ENCODE peak calls at places on chromosomes 13 and 19, in ten cellular contexts. G is mucosa of gallbladder; O is NCI-H1436 treated with DMSO at 0.1 percent for 48 hours; P is mucosa of descending colon; S is stimulated activated naive CD4-positive, alpha-beta T cell treated with Interleukin-2 at 50 U/mL for 16 hours; Y is Peyer's patch; E is occipital lobe; D is RWPE1; U is GM13977; B is substantia nigra. Q is an unnamed sample.

GRCh38 chr19:38277969-38278680 is 13.8 kb downstream of the SPINT2 start:
- DNase-seq in G (peak), O (no peak), P (no peak), S (no peak), Y (peak), E (no peak), D (no peak), U (no peak), B (no peak), Q (no peak)

GRCh38 chr19:51417807-51418152 is 338 bp upstream of the SIGLEC10 start:
- DNase-seq in G (no peak), O (no peak), P (no peak), S (no peak), Y (no peak), E (no peak), D (no peak), U (peak), B (no peak), Q (no peak)

GRCh38 chr13:72737033-72737432 is 9.3 kb downstream of the BORA start:
- DNase-seq in G (no peak), O (no peak), P (no peak), S (no peak), Y (no peak), E (no peak), D (no peak), U (no peak), B (no peak), Q (no peak)

GRCh38 chr19:18636969-18637629 is at the start of gene KLHL26:
- DNase-seq in G (no peak), O (no peak), P (no peak), S (no peak), Y (no peak), E (no peak), D (no peak), U (no peak), B (no peak), Q (no peak)

GRCh38 chr19:40433391-40434216 is 7.8 kb upstream of the SERTAD1 start:
- DNase-seq in G (peak), O (peak), P (peak), S (peak), Y (peak), E (peak), D (peak), U (peak), B (peak), Q (peak)

GRCh38 chr19:50794074-50794777 is 4.0 kb downstream of the ACP4 start:
- DNase-seq in G (no peak), O (no peak), P (peak), S (no peak), Y (peak), E (no peak), D (no peak), U (peak), B (no peak), Q (no peak)

GRCh38 chr19:55472463-55472862 is 4.0 kb upstream of the ZNF628 start:
- DNase-seq in G (no peak), O (no peak), P (no peak), S (no peak), Y (no peak), E (no peak), D (peak), U (no peak), B (no peak), Q (no peak)

GRCh38 chr19:35108730-35109129 is 6.9 kb upstream of the FXYD3 start:
- DNase-seq in G (no peak), O (no peak), P (no peak), S (no peak), Y (no peak), E (no peak), D (no peak), U (no peak), B (no peak), Q (no peak)

GRCh38 chr19:17725422-17726078 is 6.3 kb downstream of the MAP1S start:
- DNase-seq in G (no peak), O (no peak), P (no peak), S (no peak), Y (no peak), E (no peak), D (no peak), U (no peak), B (no peak), Q (no peak)

GRCh38 chr19:15840833-15841232 is 25.4 kb upstream of the OR10H1 start:
- DNase-seq in G (no peak), O (no peak), P (no peak), S (no peak), Y (no peak), E (no peak), D (no peak), U (no peak), B (no peak), Q (no peak)

GRCh38 chr13:37640499-37640898 is 41.9 kb upstream of the POSTN start:
- DNase-seq in G (no peak), O (no peak), P (no peak), S (no peak), Y (no peak), E (no peak), D (peak), U (no peak), B (no peak), Q (no peak)

GRCh38 chr13:41122838-41123237 is 9.8 kb downstream of the KBTBD6 start:
- DNase-seq in G (no peak), O (no peak), P (no peak), S (no peak), Y (no peak), E (no peak), D (no peak), U (no peak), B (no peak), Q (no peak)

GRCh38 chr19:39681416-39681815 is 22.9 kb upstream of the LGALS14 start:
- DNase-seq in G (no peak), O (no peak), P (no peak), S (no peak), Y (no peak), E (no peak), D (no peak), U (no peak), B (no peak), Q (no peak)

GRCh38 chr19:995051-995827 is 5.0 kb upstream of the GRIN3B start:
- DNase-seq in G (no peak), O (no peak), P (no peak), S (no peak), Y (no peak), E (no peak), D (no peak), U (no peak), B (no peak), Q (no peak)

Q was measured in posterior cingulate gyrus.